ENCODE peak calls at places on chromosomes 7 and 10, in seven cellular contexts. H is stomach, J is AG04450, Y is psoas muscle, S is sigmoid colon, C is omental fat pad, V is brain microvascular endothelial cell. N is an unnamed sample.

GRCh38 chr7:101754432-101755159 is 62.8 kb upstream of the CUX1 start:
- DNase-seq in H (no peak), J (no peak), Y (no peak), S (no peak), C (no peak), V (peak), N (no peak)

GRCh38 chr10:133206311-133207040 is 23.5 kb upstream of the UTF1 start:
- DNase-seq in H (no peak), J (no peak), Y (no peak), S (no peak), C (no peak), V (no peak), N (no peak)

GRCh38 chr10:123904834-123905409 is 13.3 kb upstream of the CPXM2 start:
- DNase-seq in H (no peak), J (no peak), Y (no peak), S (no peak), C (no peak), V (no peak), N (no peak)

GRCh38 chr7:142114207-142114606 is 2.7 kb downstream of the MGAM2 start:
- DNase-seq in H (no peak), J (no peak), Y (no peak), S (no peak), C (no peak), V (no peak), N (no peak)

GRCh38 chr10:132390455-132391371 is 6.3 kb upstream of the PWWP2B start:
- DNase-seq in H (peak), J (no peak), Y (peak), S (peak), C (no peak), V (no peak), N (no peak)

GRCh38 chr7:80218723-80219122 is 84.1 kb downstream of the GNAI1 start:
- DNase-seq in H (no peak), J (peak), Y (no peak), S (no peak), C (no peak), V (peak), N (peak)

GRCh38 chr10:13271552-13272163 is 28.2 kb downstream of the PHYH start:
- DNase-seq in H (peak), J (no peak), Y (peak), S (no peak), C (no peak), V (peak), N (peak)

GRCh38 chr10:70292016-70292415 is 8.2 kb upstream of the NPFFR1 start:
- DNase-seq in H (no peak), J (no peak), Y (no peak), S (no peak), C (peak), V (no peak), N (no peak)

GRCh38 chr7:139044813-139045794 is 9.3 kb upstream of the ZC3HAV1L start:
- DNase-seq in H (no peak), J (no peak), Y (no peak), S (no peak), C (no peak), V (no peak), N (no peak)

GRCh38 chr7:43649755-43650274 is 66.9 kb downstream of the STK17A start:
- DNase-seq in H (no peak), J (no peak), Y (no peak), S (no peak), C (no peak), V (no peak), N (peak)

GRCh38 chr7:33039257-33039904 is 23.2 kb downstream of the NT5C3A start:
- DNase-seq in H (no peak), J (no peak), Y (no peak), S (no peak), C (no peak), V (no peak), N (no peak)

GRCh38 chr7:21939136-21939857 is 6.4 kb downstream of the CDCA7L start:
- DNase-seq in H (no peak), J (no peak), Y (no peak), S (no peak), C (no peak), V (no peak), N (peak)

GRCh38 chr7:80231719-80232118 is 97.1 kb downstream of the GNAI1 start:
- DNase-seq in H (no peak), J (no peak), Y (no peak), S (no peak), C (no peak), V (peak), N (no peak)

GRCh38 chr10:45308707-45309106 is 6.7 kb downstream of the OR13A1 start:
- DNase-seq in H (no peak), J (no peak), Y (no peak), S (no peak), C (no peak), V (no peak), N (no peak)

GRCh38 chr10:119502618-119503155 is 39.8 kb downstream of the RGS10 start:
- DNase-seq in H (no peak), J (no peak), Y (no peak), S (no peak), C (no peak), V (no peak), N (no peak)

GRCh38 chr7:47049234-47049774 is 532.6 kb downstream of the TNS3 start:
- DNase-seq in H (no peak), J (no peak), Y (no peak), S (no peak), C (no peak), V (no peak), N (no peak)

GRCh38 chr10:76244061-76244686 is 812.8 kb downstream of the LRMDA start:
- DNase-seq in H (no peak), J (no peak), Y (no peak), S (no peak), C (no peak), V (no peak), N (no peak)

GRCh38 chr7:158358926-158359645 is 228.5 kb downstream of the PTPRN2 start:
- DNase-seq in H (no peak), J (no peak), Y (no peak), S (peak), C (no peak), V (no peak), N (no peak)

GRCh38 chr7:18778594-18778993 is 283.0 kb downstream of the HDAC9 start:
- DNase-seq in H (no peak), J (no peak), Y (no peak), S (no peak), C (no peak), V (peak), N (no peak)

GRCh38 chr7:31094271-31094670 is 42.2 kb downstream of the ADCYAP1R1 start:
- DNase-seq in H (peak), J (no peak), Y (peak), S (peak), C (no peak), V (no peak), N (no peak)

GRCh38 chr10:121426307-121426706 is 171.9 kb downstream of the FGFR2 start:
- DNase-seq in H (no peak), J (no peak), Y (no peak), S (no peak), C (no peak), V (no peak), N (no peak)

GRCh38 chr10:6239213-6239991 is 36.7 kb downstream of the PFKFB3 start:
- DNase-seq in H (peak), J (peak), Y (no peak), S (peak), C (no peak), V (peak), N (peak)

GRCh38 chr7:4277936-4278335 is 404.2 kb upstream of the FOXK1 start:
- DNase-seq in H (no peak), J (no peak), Y (no peak), S (no peak), C (no peak), V (no peak), N (no peak)

GRCh38 chr7:159211540-159212182 is 67.0 kb upstream of the VIPR2 start:
- DNase-seq in H (no peak), J (no peak), Y (no peak), S (no peak), C (no peak), V (no peak), N (no peak)

GRCh38 chr7:80724249-80724871 is 85.9 kb downstream of the CD36 start:
- DNase-seq in H (no peak), J (peak), Y (no peak), S (no peak), C (no peak), V (peak), N (no peak)

GRCh38 chr7:150901160-150902035 is 49.1 kb downstream of the AOC1 start:
- DNase-seq in H (no peak), J (no peak), Y (no peak), S (no peak), C (no peak), V (no peak), N (no peak)

GRCh38 chr7:114649689-114650088 is 235.1 kb downstream of the FOXP2 start:
- DNase-seq in H (no peak), J (no peak), Y (no peak), S (no peak), C (no peak), V (no peak), N (no peak)

GRCh38 chr7:95199779-95200558 is 124.4 kb downstream of the PON1 start:
- DNase-seq in H (no peak), J (peak), Y (no peak), S (peak), C (no peak), V (peak), N (no peak)

GRCh38 chr7:135321556-135321955 is 87.9 kb downstream of the STRA8 start:
- DNase-seq in H (no peak), J (no peak), Y (no peak), S (no peak), C (no peak), V (no peak), N (no peak)

DNA sequence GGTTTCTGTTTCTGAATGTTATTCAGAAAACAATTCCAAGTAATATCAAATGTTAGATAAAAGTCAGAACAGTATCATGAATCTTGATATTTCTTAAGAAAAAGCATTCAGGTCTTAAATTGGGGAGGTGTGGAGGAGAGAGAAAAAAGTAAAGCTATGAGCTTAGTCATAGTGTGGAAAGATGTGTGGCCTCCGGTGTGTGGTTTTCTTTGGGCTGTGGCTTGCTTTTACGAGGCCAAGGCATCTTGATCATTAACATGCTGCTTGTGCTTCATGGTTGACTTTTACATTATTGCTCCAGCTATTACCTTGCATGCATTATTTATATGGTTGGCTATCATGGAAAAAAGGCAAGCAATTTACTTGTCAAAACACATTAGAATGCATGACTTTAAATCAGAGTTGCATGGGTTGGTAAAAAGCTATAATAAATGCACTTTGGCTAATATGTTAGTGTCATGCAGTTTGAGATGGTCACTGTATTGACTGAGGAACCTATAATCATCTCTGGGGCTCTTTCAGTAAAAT is 300.7 kb upstream of the ADARB2 start:
- DNase-seq in H (no peak), J (no peak), Y (no peak), S (no peak), C (no peak), V (no peak), N (no peak)
- TF ChIP-seq CTCF in H (no peak), J (no peak), Y (no peak), S (no peak), C (no peak), V (no peak), N (no peak)

DNA sequence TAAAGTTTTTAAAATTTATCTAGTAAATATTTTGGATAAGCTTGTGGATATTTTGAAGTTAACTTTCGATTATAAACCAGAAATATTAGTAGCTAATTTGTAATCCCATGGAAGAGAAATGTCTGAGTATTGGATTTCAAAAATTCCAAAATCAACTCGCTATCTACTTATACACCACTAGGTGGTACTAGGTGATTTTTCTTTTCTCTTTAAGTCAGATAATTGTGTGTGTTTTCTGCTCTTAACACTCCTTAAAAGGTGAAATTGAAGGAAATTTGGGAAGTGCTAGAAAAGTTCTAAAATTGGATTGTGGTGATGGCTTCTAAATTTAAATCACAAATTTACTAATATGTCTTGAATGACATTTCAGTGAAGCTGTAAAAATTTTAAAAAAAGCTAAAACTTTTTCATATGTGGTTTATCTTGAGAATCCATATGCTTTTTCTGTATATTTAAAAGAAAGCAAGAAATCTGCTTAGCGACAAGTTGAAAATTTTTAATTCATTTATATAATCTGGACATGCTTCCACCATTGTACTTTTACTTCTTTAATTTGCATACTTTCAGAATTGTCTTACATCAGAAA is 90.2 kb downstream of the IPMK start:
- DNase-seq in H (no peak), J (no peak), Y (no peak), S (no peak), C (no peak), V (no peak), N (no peak)
- TF ChIP-seq CTCF in H (peak), J (peak), Y (peak), S (peak), C (no peak), V (peak), N (peak)

GRCh38 chr7:29808075-29808786 is 1.9 kb downstream of the WIPF3 start:
- DNase-seq in H (no peak), J (no peak), Y (no peak), S (no peak), C (no peak), V (no peak), N (no peak)

GRCh38 chr7:29806793-29807178 is 478 bp downstream of the WIPF3 start:
- DNase-seq in H (no peak), J (no peak), Y (no peak), S (no peak), C (no peak), V (no peak), N (peak)

GRCh38 chr7:29807179-29807841 is 1.0 kb downstream of the WIPF3 start:
- DNase-seq in H (peak), J (no peak), Y (peak), S (no peak), C (no peak), V (no peak), N (no peak)

GRCh38 chr7:29805031-29805430 is 1.3 kb upstream of the WIPF3 start:
- DNase-seq in H (no peak), J (no peak), Y (no peak), S (no peak), C (no peak), V (no peak), N (no peak)

GRCh38 chr7:29806131-29806792 is at the start of gene WIPF3:
- DNase-seq in H (peak), J (no peak), Y (peak), S (no peak), C (no peak), V (no peak), N (peak)
- TF ChIP-seq CTCF in H (no peak), J (no peak), Y (peak), S (no peak), C (no peak), V (no peak), N (no peak)

DNA sequence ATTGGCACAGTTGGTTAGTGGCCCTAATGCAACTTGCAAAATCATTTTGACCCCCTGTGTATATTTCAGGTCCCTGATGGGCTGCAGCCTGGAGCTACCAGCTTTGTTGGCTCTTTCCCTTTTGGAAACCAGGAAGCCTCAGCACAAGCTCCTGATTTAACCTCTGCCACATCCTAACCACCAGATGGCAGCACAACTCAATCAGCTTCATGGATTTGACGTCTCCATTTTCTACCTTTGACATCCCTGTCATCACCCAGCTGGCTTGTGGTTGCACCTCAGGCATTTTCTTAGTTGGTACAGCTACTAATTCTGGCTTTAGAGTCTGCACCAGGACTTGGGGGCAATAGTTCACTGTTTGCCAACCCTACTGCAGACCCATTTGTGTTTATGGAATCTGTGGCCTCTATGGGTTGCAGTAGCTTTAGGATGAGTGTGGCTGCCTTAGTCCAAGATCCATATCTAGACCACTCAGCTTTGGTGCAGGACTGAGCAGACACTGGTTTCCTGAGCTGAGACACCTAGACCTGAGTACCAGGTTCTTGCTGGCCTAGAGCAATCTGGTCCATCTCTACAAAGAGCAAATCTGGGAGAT is 456.2 kb downstream of the REEP3 start:
- DNase-seq in H (no peak), J (no peak), Y (no peak), S (no peak), C (no peak), V (peak), N (peak)
- TF ChIP-seq CTCF in H (peak), J (peak), Y (peak), S (no peak), C (no peak), V (peak), N (peak)

GRCh38 chr10:15715619-15716227 is 4.0 kb downstream of the ITGA8 start:
- DNase-seq in H (no peak), J (no peak), Y (no peak), S (no peak), C (no peak), V (peak), N (no peak)
- TF ChIP-seq CTCF in H (peak), J (peak), Y (peak), S (peak), C (no peak), V (peak), N (no peak)

DNA sequence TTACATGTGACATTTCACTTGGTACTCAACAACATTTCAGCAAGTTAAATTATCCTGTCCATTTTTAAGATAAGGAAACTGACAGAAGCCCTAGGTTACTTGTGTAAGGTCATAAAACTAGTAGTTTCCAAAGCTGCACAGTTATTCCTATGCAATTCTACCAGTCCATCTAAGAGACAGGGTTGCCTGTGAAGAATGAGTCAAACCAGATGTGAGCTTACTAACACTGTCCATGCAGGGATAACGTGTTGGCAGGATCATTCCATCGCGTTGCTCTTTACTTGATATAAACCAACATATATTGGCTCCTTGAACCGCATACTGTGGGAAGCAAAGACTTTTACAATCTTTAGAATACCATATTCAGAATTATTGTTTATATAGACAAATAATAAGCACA is 280.9 kb upstream of the HGF start:
- DNase-seq in H (no peak), J (no peak), Y (no peak), S (no peak), C (no peak), V (peak), N (no peak)
- TF ChIP-seq CTCF in H (no peak), J (no peak), Y (no peak), S (no peak), C (no peak), V (no peak), N (no peak)